ENCODE peak calls at places on chromosomes 3 and 15, in seven cellular contexts. B, T, Y, R, V, D and J are unnamed samples.
A peak's percentile ranks its signal among the peaks of the same experiment; 100 is the strongest.

GRCh38 chr15:41936649-41937567 is 35.4 kb downstream of the EHD4 start:
- DNase-seq in B (no peak), T (peak; percentile 65), Y (no peak), R (no peak), V (no peak), D (no peak), J (no peak)

GRCh38 chr3:126612464-126613205 is 42.3 kb downstream of the TXNRD3 start:
- DNase-seq in B (no peak), T (no peak), Y (no peak), R (no peak), V (no peak), D (no peak), J (no peak)

GRCh38 chr3:128395500-128396125 is 71.1 kb downstream of the DNAJB8 start:
- DNase-seq in B (no peak), T (peak; percentile 82), Y (no peak), R (no peak), V (peak; percentile 36), D (peak; percentile 42), J (no peak)

GRCh38 chr3:69499899-69500316 is 114.0 kb upstream of the FRMD4B start:
- DNase-seq in B (no peak), T (peak; percentile 64), Y (no peak), R (peak; percentile 46), V (peak; percentile 85), D (no peak), J (no peak)

GRCh38 chr3:64291345-64291744 is 66.1 kb upstream of the PRICKLE2 start:
- DNase-seq in B (peak; percentile 54), T (peak; percentile 63), Y (peak; percentile 84), R (no peak), V (peak; percentile 98), D (peak; percentile 95), J (no peak)

GRCh38 chr3:183082355-183082915 is 16.9 kb downstream of the MCCC1 start:
- DNase-seq in B (no peak), T (no peak), Y (no peak), R (peak; percentile 34), V (no peak), D (no peak), J (no peak)

GRCh38 chr15:23857028-23857641 is 170.0 kb upstream of the NDN start:
- DNase-seq in B (no peak), T (no peak), Y (peak; percentile 52), R (peak; percentile 56), V (peak; percentile 34), D (peak; percentile 7), J (no peak)

GRCh38 chr3:5095879-5096278 is 26.2 kb upstream of the ARL8B start:
- DNase-seq in B (no peak), T (peak; percentile 64), Y (no peak), R (no peak), V (peak; percentile 28), D (no peak), J (no peak)

GRCh38 chr15:70801111-70801510 is 37.8 kb upstream of the UACA start:
- DNase-seq in B (no peak), T (no peak), Y (no peak), R (no peak), V (no peak), D (no peak), J (no peak)

GRCh38 chr3:193842029-193842782 is 249.2 kb downstream of the OPA1 start:
- DNase-seq in B (no peak), T (no peak), Y (no peak), R (no peak), V (no peak), D (no peak), J (peak; percentile 65)

GRCh38 chr15:60883691-60884319 is 345.3 kb downstream of the RORA start:
- DNase-seq in B (no peak), T (no peak), Y (no peak), R (no peak), V (no peak), D (no peak), J (no peak)

GRCh38 chr3:138914870-138915502 is 32.0 kb downstream of the FOXL2 start:
- DNase-seq in B (no peak), T (no peak), Y (peak; percentile 85), R (peak; percentile 39), V (peak; percentile 71), D (no peak), J (no peak)

GRCh38 chr3:155131104-155131503 is 51.0 kb downstream of the MME start:
- DNase-seq in B (peak; percentile 21), T (no peak), Y (no peak), R (no peak), V (peak; percentile 78), D (peak; percentile 73), J (no peak)

GRCh38 chr15:61327019-61327631 is 98.0 kb upstream of the RORA start:
- DNase-seq in B (no peak), T (peak; percentile 64), Y (no peak), R (no peak), V (peak; percentile 25), D (no peak), J (no peak)

GRCh38 chr3:181630873-181631272 is 80.9 kb upstream of the SOX2 start:
- DNase-seq in B (no peak), T (no peak), Y (no peak), R (no peak), V (peak; percentile 33), D (no peak), J (no peak)

GRCh38 chr3:195542261-195542660 is 864 bp downstream of the PPP1R2 start:
- DNase-seq in B (no peak), T (no peak), Y (peak; percentile 15), R (no peak), V (no peak), D (peak; percentile 14), J (no peak)

GRCh38 chr3:153881201-153881600 is 240.0 kb upstream of the ARHGEF26 start:
- DNase-seq in B (no peak), T (no peak), Y (peak; percentile 85), R (no peak), V (peak; percentile 83), D (no peak), J (no peak)

GRCh38 chr15:74131618-74132191 is 1.3 kb downstream of the ISLR2 start:
- DNase-seq in B (no peak), T (no peak), Y (no peak), R (no peak), V (no peak), D (no peak), J (no peak)
- H3K4me3 ChIP-seq in B (no peak overlapping the region), T (peak overlapping the region; percentile 44), Y (no peak overlapping the region), R (no peak overlapping the region), V (no peak overlapping the region), D (no peak overlapping the region), J (no peak overlapping the region)

GRCh38 chr3:136547293-136547692 is 204.9 kb downstream of the STAG1 start:
- DNase-seq in B (no peak), T (no peak), Y (peak; percentile 16), R (no peak), V (peak; percentile 26), D (no peak), J (no peak)

GRCh38 chr3:136546718-136547117 is 205.5 kb downstream of the STAG1 start:
- DNase-seq in B (no peak), T (no peak), Y (peak; percentile 24), R (no peak), V (peak; percentile 30), D (peak; percentile 8), J (no peak)

GRCh38 chr3:136544532-136544931 is 207.6 kb downstream of the STAG1 start:
- DNase-seq in B (no peak), T (no peak), Y (no peak), R (no peak), V (peak; percentile 31), D (peak; percentile 32), J (no peak)

GRCh38 chr3:136543385-136543784 is 208.8 kb downstream of the STAG1 start:
- DNase-seq in B (no peak), T (no peak), Y (peak; percentile 8), R (no peak), V (peak; percentile 37), D (peak; percentile 52), J (no peak)

GRCh38 chr3:136545664-136546266 is 206.4 kb downstream of the STAG1 start:
- DNase-seq in B (no peak), T (no peak), Y (peak; percentile 30), R (no peak), V (peak; percentile 36), D (peak; percentile 49), J (no peak)
- TF ChIP-seq CTCF in B (peak; percentile 33), T (peak; percentile 25), Y (peak; percentile 50), R (no peak), V (peak; percentile 33), D (peak; percentile 32), J (no peak)

DNA sequence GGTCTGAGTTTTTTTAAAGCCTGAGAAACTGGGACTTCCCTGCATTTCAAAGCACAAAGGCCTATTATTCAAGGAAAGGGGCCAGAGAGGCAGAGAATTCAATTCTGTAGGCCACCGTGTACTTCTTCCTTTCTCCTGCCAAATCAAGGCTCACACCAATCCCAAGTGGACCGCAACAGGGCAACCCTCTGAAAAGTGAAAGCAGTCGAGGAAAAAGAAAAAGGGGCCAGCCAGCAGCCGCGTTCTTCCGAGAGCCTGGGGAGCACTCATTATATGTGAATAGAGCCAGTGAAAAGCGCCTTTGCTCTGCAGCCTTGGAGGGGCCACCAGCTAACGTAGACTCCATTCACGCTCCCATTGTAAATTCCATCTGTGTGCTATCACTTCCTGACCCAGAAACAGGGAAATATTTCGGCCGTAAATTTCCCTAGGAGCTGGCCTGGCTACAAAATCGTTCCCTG is 45.9 kb upstream of the THUMPD3 start:
- DNase-seq in B (no peak), T (no peak), Y (no peak), R (no peak), V (peak; percentile 35), D (peak; percentile 58), J (no peak)
- H3K4me3 ChIP-seq in B (peak overlapping the region; percentile 7), T (peak overlapping the region; percentile 31), Y (no peak overlapping the region), R (no peak overlapping the region), V (peak overlapping the region; percentile 23), D (peak overlapping the region; percentile 41), J (no peak overlapping the region)

DNA sequence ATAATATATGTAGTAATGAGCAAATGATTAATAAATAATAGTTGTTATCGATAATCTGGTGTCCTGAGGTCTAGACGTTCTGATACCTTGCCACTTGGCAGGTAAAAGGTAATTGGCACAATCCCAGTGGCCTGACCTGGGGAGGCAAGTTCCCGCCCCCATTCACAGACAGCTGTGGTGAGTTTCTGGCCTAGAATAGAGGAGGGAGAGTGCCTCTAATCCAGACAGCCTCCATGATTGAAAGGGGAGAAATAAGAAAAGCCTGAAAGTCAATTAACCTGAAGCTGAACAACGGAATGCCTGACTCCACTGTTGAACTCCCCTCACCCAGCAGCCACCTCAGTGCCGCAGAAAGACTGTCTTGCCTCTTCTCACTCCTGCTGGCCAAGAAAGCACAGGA is 38.1 kb upstream of the SV2B start:
- DNase-seq in B (no peak), T (no peak), Y (no peak), R (no peak), V (no peak), D (no peak), J (no peak)
- TF ChIP-seq CTCF in B (no peak), T (no peak), Y (no peak), R (no peak), V (no peak), D (no peak), J (no peak)

GRCh38 chr3:156689589-156689988 is 15.2 kb downstream of the TIPARP start:
- DNase-seq in B (no peak), T (no peak), Y (no peak), R (no peak), V (no peak), D (no peak), J (no peak)
- H3K4me3 ChIP-seq in B (no peak overlapping the region), T (no peak overlapping the region), Y (no peak overlapping the region), R (no peak overlapping the region), V (no peak overlapping the region), D (no peak overlapping the region), J (no peak overlapping the region)

GRCh38 chr3:12313519-12313918 is 24.6 kb downstream of the PPARG start:
- DNase-seq in B (no peak), T (no peak), Y (no peak), R (no peak), V (no peak), D (no peak), J (no peak)
- TF ChIP-seq CTCF in B (peak; percentile 4), T (no peak), Y (peak; percentile 22), R (no peak), V (no peak), D (no peak), J (no peak)